ENCODE peak calls at places on chromosomes 1 and 21, in ten cellular contexts. One of them, this sample, is unnamed.

GRCh38 chr1:10387611-10388386 is 11.1 kb upstream of the PGD start:
- DNase-seq in hepatocyte: peak; percentile 52
- DNase-seq in neuronal stem cell: no peak
- DNase-seq in body of pancreas: peak; percentile 13
- DNase-seq in tibial artery: peak; percentile 70
- DNase-seq in neural progenitor cell: peak; percentile 59
- DNase-seq in IMR-90: peak; percentile 82
- DNase-seq in aorta: no peak
- DNase-seq in astrocyte: peak; percentile 63
- DNase-seq in CD4-positive, alpha-beta T cell: no peak
- DNase-seq in this sample: no peak

GRCh38 chr21:36207577-36208320 is 51.1 kb downstream of the DOP1B start:
- DNase-seq in hepatocyte: no peak
- DNase-seq in neuronal stem cell: no peak
- DNase-seq in body of pancreas: no peak
- DNase-seq in tibial artery: no peak
- DNase-seq in neural progenitor cell: no peak
- DNase-seq in IMR-90: peak; percentile 81
- DNase-seq in aorta: peak; percentile 53
- DNase-seq in astrocyte: peak; percentile 87
- DNase-seq in CD4-positive, alpha-beta T cell: no peak
- DNase-seq in this sample: no peak

GRCh38 chr1:166924829-166925541 is 48.9 kb upstream of the TADA1 start:
- DNase-seq in hepatocyte: no peak
- DNase-seq in neuronal stem cell: no peak
- DNase-seq in body of pancreas: no peak
- DNase-seq in tibial artery: no peak
- DNase-seq in neural progenitor cell: no peak
- DNase-seq in IMR-90: no peak
- DNase-seq in aorta: no peak
- DNase-seq in astrocyte: no peak
- DNase-seq in CD4-positive, alpha-beta T cell: no peak
- DNase-seq in this sample: no peak

GRCh38 chr21:41578708-41579107 is 70.8 kb upstream of the TMPRSS2 start:
- DNase-seq in hepatocyte: no peak
- DNase-seq in neuronal stem cell: no peak
- DNase-seq in body of pancreas: no peak
- DNase-seq in tibial artery: no peak
- DNase-seq in neural progenitor cell: no peak
- DNase-seq in IMR-90: no peak
- DNase-seq in aorta: no peak
- DNase-seq in astrocyte: no peak
- DNase-seq in CD4-positive, alpha-beta T cell: no peak
- DNase-seq in this sample: no peak

GRCh38 chr1:208541225-208541855 is 297.2 kb upstream of the PLXNA2 start:
- DNase-seq in hepatocyte: no peak
- DNase-seq in neuronal stem cell: no peak
- DNase-seq in body of pancreas: no peak
- DNase-seq in tibial artery: no peak
- DNase-seq in neural progenitor cell: no peak
- DNase-seq in IMR-90: no peak
- DNase-seq in aorta: no peak
- DNase-seq in astrocyte: no peak
- DNase-seq in CD4-positive, alpha-beta T cell: no peak
- DNase-seq in this sample: no peak

GRCh38 chr1:80272495-80272894 is 1266.0 kb upstream of the ADGRL4 start:
- DNase-seq in hepatocyte: no peak
- DNase-seq in neuronal stem cell: no peak
- DNase-seq in body of pancreas: no peak
- DNase-seq in tibial artery: no peak
- DNase-seq in neural progenitor cell: no peak
- DNase-seq in IMR-90: no peak
- DNase-seq in aorta: no peak
- DNase-seq in astrocyte: no peak
- DNase-seq in CD4-positive, alpha-beta T cell: no peak
- DNase-seq in this sample: no peak

GRCh38 chr1:207813513-207813881 is 61.6 kb downstream of the CD46 start:
- DNase-seq in hepatocyte: no peak
- DNase-seq in neuronal stem cell: no peak
- DNase-seq in body of pancreas: no peak
- DNase-seq in tibial artery: peak; percentile 63
- DNase-seq in neural progenitor cell: no peak
- DNase-seq in IMR-90: no peak
- DNase-seq in aorta: no peak
- DNase-seq in astrocyte: no peak
- DNase-seq in CD4-positive, alpha-beta T cell: no peak
- DNase-seq in this sample: no peak

GRCh38 chr1:16254263-16254948 is 17.4 kb upstream of the CPLANE2 start:
- DNase-seq in hepatocyte: no peak
- DNase-seq in neuronal stem cell: no peak
- DNase-seq in body of pancreas: no peak
- DNase-seq in tibial artery: peak; percentile 29
- DNase-seq in neural progenitor cell: no peak
- DNase-seq in IMR-90: peak; percentile 68
- DNase-seq in aorta: peak; percentile 11
- DNase-seq in astrocyte: peak; percentile 68
- DNase-seq in CD4-positive, alpha-beta T cell: no peak
- DNase-seq in this sample: no peak

GRCh38 chr1:174743654-174744561 is 255.8 kb upstream of the CACYBP start:
- DNase-seq in hepatocyte: peak; percentile 54
- DNase-seq in neuronal stem cell: peak; percentile 24
- DNase-seq in body of pancreas: no peak
- DNase-seq in tibial artery: no peak
- DNase-seq in neural progenitor cell: peak; percentile 44
- DNase-seq in IMR-90: peak; percentile 63
- DNase-seq in aorta: no peak
- DNase-seq in astrocyte: peak; percentile 16
- DNase-seq in CD4-positive, alpha-beta T cell: no peak
- DNase-seq in this sample: no peak

GRCh38 chr1:44655609-44656008 is 18.7 kb downstream of the TMEM53 start:
- DNase-seq in hepatocyte: no peak
- DNase-seq in neuronal stem cell: no peak
- DNase-seq in body of pancreas: peak; percentile 29
- DNase-seq in tibial artery: no peak
- DNase-seq in neural progenitor cell: peak; percentile 56
- DNase-seq in IMR-90: no peak
- DNase-seq in aorta: peak; percentile 11
- DNase-seq in astrocyte: no peak
- DNase-seq in CD4-positive, alpha-beta T cell: no peak
- DNase-seq in this sample: no peak

GRCh38 chr1:108858541-108858940 is 1.6 kb upstream of the AKNAD1 start:
- DNase-seq in hepatocyte: no peak
- DNase-seq in neuronal stem cell: no peak
- DNase-seq in body of pancreas: no peak
- DNase-seq in tibial artery: no peak
- DNase-seq in neural progenitor cell: no peak
- DNase-seq in IMR-90: no peak
- DNase-seq in aorta: no peak
- DNase-seq in astrocyte: no peak
- DNase-seq in CD4-positive, alpha-beta T cell: no peak
- DNase-seq in this sample: no peak

GRCh38 chr1:246351726-246352125 is 155.4 kb downstream of the SMYD3 start:
- DNase-seq in hepatocyte: no peak
- DNase-seq in neuronal stem cell: no peak
- DNase-seq in body of pancreas: no peak
- DNase-seq in tibial artery: no peak
- DNase-seq in neural progenitor cell: no peak
- DNase-seq in IMR-90: no peak
- DNase-seq in aorta: no peak
- DNase-seq in astrocyte: no peak
- DNase-seq in CD4-positive, alpha-beta T cell: no peak
- DNase-seq in this sample: no peak

GRCh38 chr1:158208717-158209116 is 28.0 kb downstream of the CD1D start:
- DNase-seq in hepatocyte: no peak
- DNase-seq in neuronal stem cell: no peak
- DNase-seq in body of pancreas: no peak
- DNase-seq in tibial artery: no peak
- DNase-seq in neural progenitor cell: peak; percentile 34
- DNase-seq in IMR-90: no peak
- DNase-seq in aorta: no peak
- DNase-seq in astrocyte: no peak
- DNase-seq in CD4-positive, alpha-beta T cell: no peak
- DNase-seq in this sample: no peak

GRCh38 chr1:153790996-153791855 is 16.0 kb downstream of the SLC27A3 start:
- DNase-seq in hepatocyte: peak; percentile 56
- DNase-seq in neuronal stem cell: no peak
- DNase-seq in body of pancreas: peak; percentile 53
- DNase-seq in tibial artery: peak; percentile 67
- DNase-seq in neural progenitor cell: no peak
- DNase-seq in IMR-90: peak; percentile 94
- DNase-seq in aorta: no peak
- DNase-seq in astrocyte: peak; percentile 83
- DNase-seq in CD4-positive, alpha-beta T cell: no peak
- DNase-seq in this sample: no peak

DNA sequence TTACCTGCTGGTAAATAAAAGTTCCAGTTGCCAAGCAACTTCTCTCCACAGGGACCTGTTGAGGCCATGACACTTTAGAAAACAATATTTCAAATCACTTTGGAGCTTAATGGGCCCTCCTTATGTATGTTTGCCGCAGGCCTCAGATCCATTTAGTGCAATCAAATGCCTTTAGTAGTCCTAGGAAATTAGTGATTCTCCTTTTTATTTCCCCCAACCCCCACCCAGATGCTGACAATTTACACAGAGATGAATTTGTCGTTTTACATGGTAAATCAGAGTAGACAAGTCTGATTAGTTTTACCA is 83.6 kb downstream of the CLIC4 start:
- DNase-seq in hepatocyte: no peak
- DNase-seq in neuronal stem cell: no peak
- DNase-seq in body of pancreas: no peak
- DNase-seq in tibial artery: no peak
- DNase-seq in neural progenitor cell: no peak
- DNase-seq in IMR-90: no peak
- DNase-seq in aorta: no peak
- DNase-seq in astrocyte: no peak
- DNase-seq in CD4-positive, alpha-beta T cell: no peak
- DNase-seq in this sample: no peak
- H3K27ac ChIP-seq in hepatocyte: no peak overlapping the region
- H3K27ac ChIP-seq in neuronal stem cell: no peak overlapping the region
- H3K27ac ChIP-seq in body of pancreas: no peak overlapping the region
- H3K27ac ChIP-seq in tibial artery: peak overlapping the region; percentile 56
- H3K27ac ChIP-seq in neural progenitor cell: no peak overlapping the region
- H3K27ac ChIP-seq in IMR-90: no peak overlapping the region
- H3K27ac ChIP-seq in aorta: no peak overlapping the region
- H3K27ac ChIP-seq in astrocyte: peak overlapping the region; percentile 11
- H3K27ac ChIP-seq in CD4-positive, alpha-beta T cell: no peak overlapping the region
- H3K27ac ChIP-seq in this sample: no peak overlapping the region

GRCh38 chr21:27646691-27647090 is 679.8 kb upstream of the ADAMTS5 start:
- DNase-seq in hepatocyte: no peak
- DNase-seq in neuronal stem cell: no peak
- DNase-seq in body of pancreas: no peak
- DNase-seq in tibial artery: no peak
- DNase-seq in neural progenitor cell: no peak
- DNase-seq in IMR-90: no peak
- DNase-seq in aorta: no peak
- DNase-seq in astrocyte: no peak
- DNase-seq in CD4-positive, alpha-beta T cell: no peak
- DNase-seq in this sample: no peak

GRCh38 chr21:27647921-27648320 is 681.0 kb upstream of the ADAMTS5 start:
- DNase-seq in hepatocyte: no peak
- DNase-seq in neuronal stem cell: no peak
- DNase-seq in body of pancreas: no peak
- DNase-seq in tibial artery: no peak
- DNase-seq in neural progenitor cell: no peak
- DNase-seq in IMR-90: no peak
- DNase-seq in aorta: no peak
- DNase-seq in astrocyte: no peak
- DNase-seq in CD4-positive, alpha-beta T cell: no peak
- DNase-seq in this sample: no peak

GRCh38 chr21:27648560-27648959 is 681.7 kb upstream of the ADAMTS5 start:
- DNase-seq in hepatocyte: peak; percentile 18
- DNase-seq in neuronal stem cell: no peak
- DNase-seq in body of pancreas: no peak
- DNase-seq in tibial artery: no peak
- DNase-seq in neural progenitor cell: no peak
- DNase-seq in IMR-90: peak; percentile 90
- DNase-seq in aorta: no peak
- DNase-seq in astrocyte: peak; percentile 67
- DNase-seq in CD4-positive, alpha-beta T cell: no peak
- DNase-seq in this sample: no peak

GRCh38 chr21:27649323-27649722 is 682.4 kb upstream of the ADAMTS5 start:
- DNase-seq in hepatocyte: no peak
- DNase-seq in neuronal stem cell: no peak
- DNase-seq in body of pancreas: no peak
- DNase-seq in tibial artery: no peak
- DNase-seq in neural progenitor cell: no peak
- DNase-seq in IMR-90: peak; percentile 97
- DNase-seq in aorta: no peak
- DNase-seq in astrocyte: peak; percentile 83
- DNase-seq in CD4-positive, alpha-beta T cell: no peak
- DNase-seq in this sample: no peak

GRCh38 chr21:27647401-27647800 is 680.5 kb upstream of the ADAMTS5 start:
- DNase-seq in hepatocyte: no peak
- DNase-seq in neuronal stem cell: no peak
- DNase-seq in body of pancreas: no peak
- DNase-seq in tibial artery: no peak
- DNase-seq in neural progenitor cell: no peak
- DNase-seq in IMR-90: no peak
- DNase-seq in aorta: no peak
- DNase-seq in astrocyte: no peak
- DNase-seq in CD4-positive, alpha-beta T cell: no peak
- DNase-seq in this sample: no peak
- H3K27ac ChIP-seq in hepatocyte: no peak overlapping the region
- H3K27ac ChIP-seq in neuronal stem cell: no peak overlapping the region
- H3K27ac ChIP-seq in body of pancreas: no peak overlapping the region
- H3K27ac ChIP-seq in tibial artery: no peak overlapping the region
- H3K27ac ChIP-seq in neural progenitor cell: no peak overlapping the region
- H3K27ac ChIP-seq in IMR-90: no peak overlapping the region
- H3K27ac ChIP-seq in aorta: no peak overlapping the region
- H3K27ac ChIP-seq in astrocyte: peak overlapping the region; percentile 88
- H3K27ac ChIP-seq in CD4-positive, alpha-beta T cell: no peak overlapping the region
- H3K27ac ChIP-seq in this sample: no peak overlapping the region

GRCh38 chr1:180918519-180918918 is 5.8 kb downstream of the KIAA1614 start:
- DNase-seq in hepatocyte: no peak
- DNase-seq in neuronal stem cell: no peak
- DNase-seq in body of pancreas: no peak
- DNase-seq in tibial artery: no peak
- DNase-seq in neural progenitor cell: no peak
- DNase-seq in IMR-90: no peak
- DNase-seq in aorta: no peak
- DNase-seq in astrocyte: no peak
- DNase-seq in CD4-positive, alpha-beta T cell: no peak
- DNase-seq in this sample: no peak
- H3K27ac ChIP-seq in hepatocyte: no peak overlapping the region
- H3K27ac ChIP-seq in neuronal stem cell: no peak overlapping the region
- H3K27ac ChIP-seq in body of pancreas: no peak overlapping the region
- H3K27ac ChIP-seq in tibial artery: no peak overlapping the region
- H3K27ac ChIP-seq in neural progenitor cell: no peak overlapping the region
- H3K27ac ChIP-seq in IMR-90: no peak overlapping the region
- H3K27ac ChIP-seq in aorta: no peak overlapping the region
- H3K27ac ChIP-seq in astrocyte: no peak overlapping the region
- H3K27ac ChIP-seq in CD4-positive, alpha-beta T cell: no peak overlapping the region
- H3K27ac ChIP-seq in this sample: no peak overlapping the region

DNA sequence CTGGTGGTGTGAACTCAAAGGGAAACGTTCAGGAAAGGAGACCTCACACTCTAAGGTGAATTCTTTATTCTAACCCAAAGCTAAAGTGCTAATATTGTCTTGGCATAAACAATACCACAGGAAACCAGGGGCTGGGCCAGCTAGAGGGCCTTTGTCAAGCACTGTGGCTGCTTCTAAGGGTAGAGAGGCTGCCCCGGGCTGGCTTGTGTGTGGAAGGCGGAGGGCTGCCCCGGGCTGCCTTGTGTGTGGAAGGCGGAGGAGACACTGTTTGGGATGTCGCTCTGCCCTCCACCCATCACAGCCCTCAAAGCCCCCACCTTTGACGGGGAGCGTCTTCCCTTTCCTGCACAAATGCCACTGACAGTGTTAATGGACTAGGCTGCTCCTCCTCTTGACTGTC is 216.8 kb downstream of the TOMM20 start:
- DNase-seq in hepatocyte: no peak
- DNase-seq in neuronal stem cell: no peak
- DNase-seq in body of pancreas: no peak
- DNase-seq in tibial artery: no peak
- DNase-seq in neural progenitor cell: peak; percentile 36
- DNase-seq in IMR-90: no peak
- DNase-seq in aorta: peak; percentile 63
- DNase-seq in astrocyte: no peak
- DNase-seq in CD4-positive, alpha-beta T cell: peak; percentile 31
- DNase-seq in this sample: no peak
- H3K27ac ChIP-seq in hepatocyte: no peak overlapping the region
- H3K27ac ChIP-seq in neuronal stem cell: no peak overlapping the region
- H3K27ac ChIP-seq in body of pancreas: no peak overlapping the region
- H3K27ac ChIP-seq in tibial artery: peak overlapping the region; percentile 80
- H3K27ac ChIP-seq in neural progenitor cell: no peak overlapping the region
- H3K27ac ChIP-seq in IMR-90: no peak overlapping the region
- H3K27ac ChIP-seq in aorta: peak overlapping the region; percentile 16
- H3K27ac ChIP-seq in astrocyte: no peak overlapping the region
- H3K27ac ChIP-seq in CD4-positive, alpha-beta T cell: peak overlapping the region; percentile 16
- H3K27ac ChIP-seq in this sample: no peak overlapping the region